ENCODE peak calls at places on chromosomes 6 and 20, in nine cellular contexts. W is brain microvascular endothelial cell, Y is left ventricle myocardium inferior, C is bronchial epithelial cell, J is adrenal gland, D is endodermal cell, T is mammary epithelial cell, V is psoas muscle, H is lower lobe of right lung. R is an unnamed sample.
A peak's percentile ranks its signal among the peaks of the same experiment; 100 is the strongest.

GRCh38 chr20:57649617-57650015 is 29.4 kb upstream of the ZBP1 start:
- DNase-seq in W (no peak), Y (no peak), C (no peak), J (no peak), D (no peak), T (no peak), V (no peak), H (peak; percentile 22), R (no peak)

GRCh38 chr6:110689275-110689935 is 125.9 kb downstream of the CDK19 start:
- DNase-seq in W (no peak), Y (no peak), C (no peak), J (no peak), D (peak; percentile 54), T (peak; percentile 55), V (no peak), H (no peak), R (no peak)

GRCh38 chr6:47336334-47336733 is 26.6 kb upstream of the TNFRSF21 start:
- DNase-seq in W (no peak), Y (no peak), C (no peak), J (no peak), D (no peak), T (no peak), V (no peak), H (no peak), R (no peak)

GRCh38 chr6:144797881-144798589 is 512.9 kb downstream of the UTRN start:
- DNase-seq in W (no peak), Y (no peak), C (peak; percentile 80), J (no peak), D (no peak), T (peak; percentile 16), V (no peak), H (no peak), R (no peak)

GRCh38 chr6:112640895-112641294 is 293.8 kb downstream of the RFPL4B start:
- DNase-seq in W (peak; percentile 63), Y (no peak), C (no peak), J (no peak), D (no peak), T (peak; percentile 56), V (no peak), H (no peak), R (no peak)

GRCh38 chr6:71181565-71181964 is 107.0 kb upstream of the OGFRL1 start:
- DNase-seq in W (peak; percentile 85), Y (no peak), C (peak; percentile 92), J (no peak), D (peak; percentile 83), T (peak; percentile 81), V (no peak), H (no peak), R (no peak)

GRCh38 chr6:112216699-112217551 is 37.4 kb downstream of the LAMA4 start:
- DNase-seq in W (peak; percentile 81), Y (no peak), C (peak; percentile 97), J (no peak), D (no peak), T (peak; percentile 83), V (no peak), H (no peak), R (no peak)

GRCh38 chr6:126100386-126100785 is 114.0 kb downstream of the TRMT11 start:
- DNase-seq in W (no peak), Y (no peak), C (peak; percentile 29), J (no peak), D (no peak), T (peak; percentile 4), V (no peak), H (no peak), R (no peak)

GRCh38 chr6:160995271-160995670 is 3.7 kb downstream of the MAP3K4 start:
- DNase-seq in W (no peak), Y (no peak), C (peak; percentile 58), J (no peak), D (no peak), T (peak; percentile 21), V (no peak), H (no peak), R (no peak)

GRCh38 chr6:16749516-16750485 is 11.5 kb downstream of the ATXN1 start:
- DNase-seq in W (peak; percentile 22), Y (no peak), C (peak; percentile 85), J (no peak), D (no peak), T (no peak), V (no peak), H (no peak), R (no peak)

GRCh38 chr6:25041676-25042598 is 106.2 kb upstream of the RIPOR2 start:
- DNase-seq in W (no peak), Y (no peak), C (no peak), J (no peak), D (peak; percentile 57), T (no peak), V (no peak), H (no peak), R (peak; percentile 56)

GRCh38 chr6:107318100-107318736 is 141.1 kb downstream of the PDSS2 start:
- DNase-seq in W (peak; percentile 67), Y (peak; percentile 27), C (peak; percentile 50), J (peak; percentile 56), D (peak; percentile 79), T (peak; percentile 19), V (peak; percentile 58), H (peak; percentile 57), R (peak; percentile 9)

DNA sequence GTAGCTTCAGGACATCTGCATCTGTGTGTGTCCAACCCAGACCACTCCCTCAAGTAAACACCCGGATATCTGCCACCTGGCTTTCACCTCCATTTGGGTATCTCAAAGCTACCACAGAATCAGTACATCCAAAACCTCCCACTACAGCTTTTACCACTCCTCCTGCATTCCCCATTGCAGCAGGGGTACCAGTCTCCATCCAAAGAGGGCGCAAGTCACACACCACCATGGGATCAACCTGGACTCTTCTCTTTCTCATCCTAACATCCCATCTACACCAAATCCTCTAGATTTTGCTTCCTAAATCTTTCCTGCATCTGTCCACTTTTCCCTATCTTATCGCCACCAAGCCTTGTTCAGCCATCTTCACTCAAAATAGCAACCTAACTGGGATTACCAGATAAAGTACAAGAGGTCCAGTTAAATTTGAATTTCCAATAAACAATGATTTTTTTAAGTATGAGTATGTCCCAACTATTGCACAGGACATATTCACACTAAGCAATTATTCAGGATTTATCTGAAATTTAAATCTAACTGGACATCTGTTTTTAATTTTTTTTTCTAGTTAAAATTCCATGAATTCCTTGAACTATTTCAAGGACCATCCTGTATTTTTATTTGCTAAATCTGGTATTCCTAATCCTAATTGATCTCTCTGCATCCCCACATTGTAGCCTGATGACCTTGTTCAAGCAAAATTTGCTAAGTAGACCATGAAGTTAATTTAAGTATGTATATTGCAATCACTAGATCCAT is 164.3 kb upstream of the MLN start:
- DNase-seq in W (no peak), Y (no peak), C (no peak), J (no peak), D (peak; percentile 86), T (no peak), V (no peak), H (no peak), R (no peak)
- TF ChIP-seq CTCF in W (peak; percentile 54), Y (no peak), C (peak; percentile 15), J (no peak), D (peak; percentile 91), T (no peak), V (no peak), H (no peak), R (peak; percentile 22)

DNA sequence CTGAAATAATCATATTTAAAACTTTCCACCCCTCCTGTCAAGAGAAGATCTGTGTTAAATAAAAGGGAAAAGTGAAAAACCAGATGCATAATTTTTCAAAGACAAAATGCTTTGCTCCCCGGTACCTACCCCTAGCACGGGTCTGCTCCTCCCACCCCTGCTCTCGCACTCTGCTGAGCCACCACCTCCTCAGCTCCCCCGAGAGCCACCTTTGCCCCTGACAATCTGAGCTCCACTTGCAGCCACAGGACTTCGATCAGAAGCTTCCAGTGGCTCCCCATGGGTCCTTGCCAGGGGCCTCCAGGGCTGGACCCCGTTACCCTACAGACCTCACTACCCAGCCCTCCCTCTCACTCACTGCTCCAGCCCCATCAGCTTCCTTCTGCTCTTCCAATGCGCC is 171.7 kb downstream of the PREX1 start:
- DNase-seq in W (no peak), Y (no peak), C (no peak), J (no peak), D (no peak), T (no peak), V (peak; percentile 8), H (no peak), R (no peak)
- H3K27me3 ChIP-seq in W (no peaks in the 10 kb centered on the region), Y (no peaks in the 10 kb centered on the region), C (no peaks in the 10 kb centered on the region), J (no peaks in the 10 kb centered on the region), D (no peaks in the 10 kb centered on the region), T (no peaks in the 10 kb centered on the region), V (no peaks in the 10 kb centered on the region), H (no peaks in the 10 kb centered on the region), R (no peaks in the 10 kb centered on the region)

DNA sequence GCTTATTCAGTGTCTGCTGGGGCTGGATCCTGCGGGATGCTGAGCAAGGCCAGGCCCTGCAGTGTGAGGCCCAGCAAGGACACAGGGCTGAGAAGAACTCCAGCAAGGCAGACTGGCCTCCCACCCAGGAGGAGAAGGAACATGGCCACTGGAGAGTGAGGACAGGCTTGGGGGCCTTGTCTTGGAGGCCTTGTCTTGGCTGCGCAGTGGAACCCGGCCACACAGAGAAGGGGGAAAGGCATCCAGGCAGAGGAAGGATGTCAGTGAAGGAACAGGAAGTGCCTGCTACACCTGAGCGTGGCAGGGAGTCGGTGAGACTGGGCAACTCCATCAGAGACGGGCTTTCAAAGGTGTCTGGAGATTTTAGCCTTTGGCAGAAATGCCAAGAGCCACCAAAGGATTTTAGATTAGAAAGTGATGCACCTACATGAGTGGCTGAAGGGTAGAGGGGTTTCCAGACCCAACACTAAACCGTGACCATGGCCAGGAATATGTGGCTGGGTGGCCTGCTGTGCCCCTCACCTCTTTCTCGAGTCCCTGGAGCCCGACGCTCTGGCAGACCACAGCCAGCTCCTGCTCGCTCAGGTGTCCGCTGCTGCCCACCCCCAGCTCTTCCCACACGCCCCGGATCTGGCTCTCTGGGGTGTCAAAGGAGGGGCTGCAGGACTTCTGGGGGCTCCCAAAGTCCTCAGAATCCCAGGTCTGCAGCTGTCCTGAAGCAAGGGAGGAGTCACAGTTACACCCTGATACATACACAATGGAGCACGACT is 80.8 kb downstream of the NINL start:
- DNase-seq in W (no peak), Y (no peak), C (no peak), J (no peak), D (no peak), T (no peak), V (no peak), H (no peak), R (no peak)
- H3K36me3 ChIP-seq in W (peaks cover 9% of the 10 kb centered on the region), Y (peaks cover 27% of the 10 kb centered on the region), C (peaks cover 3% of the 10 kb centered on the region), J (no peaks in the 10 kb centered on the region), D (peaks cover 71% of the 10 kb centered on the region), T (no peaks in the 10 kb centered on the region), V (no peaks in the 10 kb centered on the region), H (peaks cover 8% of the 10 kb centered on the region), R (no peaks in the 10 kb centered on the region)

GRCh38 chr6:6495851-6496250 is 92.7 kb upstream of the LY86 start:
- DNase-seq in W (no peak), Y (no peak), C (peak; percentile 25), J (no peak), D (no peak), T (no peak), V (no peak), H (no peak), R (no peak)

GRCh38 chr6:6497541-6497940 is 91.0 kb upstream of the LY86 start:
- DNase-seq in W (no peak), Y (no peak), C (no peak), J (no peak), D (no peak), T (no peak), V (no peak), H (no peak), R (no peak)

GRCh38 chr6:6492675-6493074 is 95.8 kb upstream of the LY86 start:
- DNase-seq in W (no peak), Y (peak; percentile 17), C (no peak), J (no peak), D (no peak), T (no peak), V (no peak), H (no peak), R (no peak)

GRCh38 chr6:6491761-6492160 is 96.8 kb upstream of the LY86 start:
- DNase-seq in W (no peak), Y (no peak), C (no peak), J (no peak), D (no peak), T (no peak), V (no peak), H (no peak), R (no peak)

GRCh38 chr6:6494677-6495076 is 93.8 kb upstream of the LY86 start:
- DNase-seq in W (no peak), Y (peak; percentile 60), C (peak; percentile 69), J (peak; percentile 33), D (peak; percentile 95), T (peak; percentile 39), V (peak; percentile 64), H (peak; percentile 73), R (no peak)
- TF ChIP-seq CTCF in W (no peak), Y (peak; percentile 72), C (peak; percentile 84), J (peak; percentile 27), D (peak; percentile 91), T (peak; percentile 62), V (peak; percentile 28), H (peak; percentile 58), R (peak; percentile 77)